ENCODE peak calls at places on chromosomes 7 and 10, in ten cellular contexts. E is CD8-positive, alpha-beta T cell; W is spleen; A is cardiac muscle cell; N is prostate gland; X is astrocyte; I is RWPE2; Y is mammary epithelial cell; P is uterus; R is A673. Z is an unnamed sample.
A peak's percentile ranks its signal among the peaks of the same experiment; 100 is the strongest.

GRCh38 chr7:123944395-123944794 is 19.4 kb downstream of the SPAM1 start:
- DNase-seq in I (no peak), P (no peak), Y (no peak), N (no peak), A (no peak), R (peak; percentile 81), E (no peak), X (no peak), W (no peak), Z (no peak)

GRCh38 chr7:32583791-32584190 is 88.5 kb downstream of the AVL9 start:
- DNase-seq in P (no peak), A (no peak), E (no peak), I (no peak), R (no peak), Y (no peak), W (no peak), X (peak; percentile 73), N (no peak), Z (no peak)

GRCh38 chr10:61899663-61899996 is 1.9 kb upstream of the ARID5B start:
- DNase-seq in W (no peak), A (no peak), X (no peak), E (no peak), Y (no peak), I (no peak), P (no peak), R (no peak), N (no peak), Z (no peak)

GRCh38 chr7:1298051-1298937 is 65.6 kb downstream of the UNCX start:
- DNase-seq in Y (no peak), X (no peak), E (no peak), P (no peak), W (no peak), I (no peak), R (no peak), A (no peak), N (no peak), Z (no peak)

GRCh38 chr7:134532155-134533089 is 5.1 kb downstream of the AKR1B10 start:
- DNase-seq in I (peak; percentile 78), R (no peak), X (no peak), P (no peak), N (no peak), A (no peak), Y (peak; percentile 77), E (no peak), W (no peak), Z (no peak)

GRCh38 chr7:137619181-137619580 is 227.6 kb downstream of the DGKI start:
- DNase-seq in A (no peak), R (no peak), Y (no peak), E (no peak), N (no peak), I (no peak), P (no peak), W (no peak), X (no peak), Z (no peak)

GRCh38 chr7:107390921-107391320 is 78.9 kb upstream of the GPR22 start:
- DNase-seq in E (no peak), A (no peak), W (no peak), X (no peak), I (no peak), R (no peak), N (no peak), Y (no peak), P (no peak), Z (no peak)

GRCh38 chr7:118179191-118179590 is 4.8 kb upstream of the LSM8 start:
- DNase-seq in X (no peak), W (no peak), R (no peak), P (no peak), E (no peak), Y (no peak), I (no peak), N (no peak), A (no peak), Z (no peak)

GRCh38 chr7:70829221-70830059 is 302.5 kb upstream of the GALNT17 start:
- DNase-seq in X (peak; percentile 12), R (peak; percentile 68), Y (peak; percentile 25), E (peak; percentile 13), W (peak; percentile 86), N (peak; percentile 56), P (peak; percentile 51), I (no peak), A (peak; percentile 68), Z (peak; percentile 62)

GRCh38 chr10:31830887-31831286 is 97.7 kb downstream of the ARHGAP12 start:
- DNase-seq in A (peak; percentile 27), E (no peak), I (no peak), R (peak; percentile 36), P (no peak), Y (peak; percentile 3), W (no peak), N (no peak), X (peak; percentile 16), Z (no peak)

GRCh38 chr7:97200043-97200442 is 82.5 kb downstream of the SDHAF3 start:
- DNase-seq in A (no peak), P (no peak), E (no peak), X (no peak), R (no peak), Y (no peak), I (no peak), W (no peak), N (no peak), Z (no peak)

GRCh38 chr10:477620-478019 is 211.8 kb downstream of the DIP2C start:
- DNase-seq in R (no peak), W (no peak), E (no peak), P (no peak), Y (no peak), I (no peak), N (no peak), X (no peak), A (no peak), Z (no peak)

DNA sequence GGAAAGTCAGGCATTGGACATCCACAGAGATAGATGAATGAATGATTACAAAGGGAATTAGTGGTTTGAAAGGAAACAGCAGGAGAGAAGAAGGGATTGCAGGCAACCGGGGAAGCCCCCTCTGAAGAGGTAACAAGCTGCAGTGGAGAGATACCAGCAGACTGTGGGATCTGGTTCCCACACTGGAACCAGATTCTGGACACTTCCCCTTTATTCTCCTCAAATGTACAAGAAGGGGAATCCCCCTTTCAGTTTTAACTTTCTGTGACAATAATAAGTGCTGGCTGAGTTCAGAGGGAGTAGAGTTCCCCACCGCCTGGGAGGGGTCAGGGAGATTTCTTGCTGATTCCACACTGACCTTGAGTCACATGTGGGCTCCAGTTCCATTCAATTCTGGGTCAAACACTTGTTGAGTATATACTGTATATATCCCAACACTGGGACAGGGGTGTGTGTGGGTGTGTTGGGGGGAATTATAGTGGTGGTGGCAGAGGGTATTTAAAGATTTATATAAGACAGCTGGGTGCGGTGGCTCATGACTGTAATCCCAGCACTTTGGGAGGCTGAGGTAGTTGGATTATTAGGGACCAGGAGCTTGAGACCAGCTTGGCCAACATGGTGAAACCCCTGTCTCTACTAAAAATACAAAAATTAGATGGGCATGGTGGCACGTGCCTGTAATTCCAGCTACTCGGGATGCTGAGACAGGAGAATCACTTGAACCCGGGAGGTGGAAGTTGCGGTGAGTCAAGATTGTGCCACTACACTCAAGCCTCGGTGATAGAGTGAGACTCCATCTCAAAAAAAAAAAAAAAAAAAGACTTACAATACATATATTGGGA is 16.5 kb upstream of the DDIT4 start:
- DNase-seq in W (no peak), N (no peak), I (no peak), A (peak; percentile 40), E (no peak), X (no peak), P (no peak), Y (no peak), R (no peak), Z (peak; percentile 78)
- H3K4me1 ChIP-seq in W (peaks cover 96% of the 10 kb centered on the region), N (peaks cover 45% of the 10 kb centered on the region), I (peaks cover 44% of the 10 kb centered on the region), A (peaks cover 57% of the 10 kb centered on the region), E (peaks cover 82% of the 10 kb centered on the region), X (peaks cover 19% of the 10 kb centered on the region), P (peaks cover 33% of the 10 kb centered on the region), Y (peaks cover 60% of the 10 kb centered on the region), R (peaks cover 49% of the 10 kb centered on the region), Z (peaks cover 96% of the 10 kb centered on the region)

GRCh38 chr7:128128401-128128800 is 97.2 kb upstream of the LRRC4 start:
- DNase-seq in Y (no peak), X (no peak), W (no peak), N (no peak), E (no peak), P (no peak), A (no peak), R (no peak), I (no peak), Z (no peak)
- H3K27me3 ChIP-seq in Y (peaks cover 2% of the 10 kb centered on the region), X (peaks cover 29% of the 10 kb centered on the region), W (no peaks in the 10 kb centered on the region), N (no peaks in the 10 kb centered on the region), E (no peaks in the 10 kb centered on the region), P (peaks cover 15% of the 10 kb centered on the region), A (peaks cover 45% of the 10 kb centered on the region), R (peaks cover 26% of the 10 kb centered on the region), I (peaks cover 6% of the 10 kb centered on the region), Z (peaks cover 48% of the 10 kb centered on the region)

GRCh38 chr10:132938472-132939329 is 3.7 kb downstream of the CFAP46 start:
- DNase-seq in W (peak; percentile 76), A (peak; percentile 20), R (peak; percentile 24), P (no peak), E (no peak), Y (no peak), X (no peak), N (no peak), I (no peak), Z (peak; percentile 16)
- TF ChIP-seq CTCF in W (no peak), A (peak; percentile 42), R (peak; percentile 51), P (no peak), E (no peak), Y (no peak), X (peak; percentile 22), N (no peak), I (peak; percentile 24), Z (no peak)

GRCh38 chr7:40535678-40536077 is 400.9 kb downstream of the SUGCT start:
- DNase-seq in Y (no peak), W (no peak), N (no peak), P (no peak), R (no peak), I (no peak), X (no peak), A (no peak), E (no peak), Z (no peak)
- H3K4me1 ChIP-seq in Y (no peaks in the 10 kb centered on the region), W (no peaks in the 10 kb centered on the region), N (no peaks in the 10 kb centered on the region), P (no peaks in the 10 kb centered on the region), R (no peaks in the 10 kb centered on the region), I (no peaks in the 10 kb centered on the region), X (no peaks in the 10 kb centered on the region), A (peaks cover 8% of the 10 kb centered on the region), E (no peaks in the 10 kb centered on the region), Z (no peaks in the 10 kb centered on the region)

DNA sequence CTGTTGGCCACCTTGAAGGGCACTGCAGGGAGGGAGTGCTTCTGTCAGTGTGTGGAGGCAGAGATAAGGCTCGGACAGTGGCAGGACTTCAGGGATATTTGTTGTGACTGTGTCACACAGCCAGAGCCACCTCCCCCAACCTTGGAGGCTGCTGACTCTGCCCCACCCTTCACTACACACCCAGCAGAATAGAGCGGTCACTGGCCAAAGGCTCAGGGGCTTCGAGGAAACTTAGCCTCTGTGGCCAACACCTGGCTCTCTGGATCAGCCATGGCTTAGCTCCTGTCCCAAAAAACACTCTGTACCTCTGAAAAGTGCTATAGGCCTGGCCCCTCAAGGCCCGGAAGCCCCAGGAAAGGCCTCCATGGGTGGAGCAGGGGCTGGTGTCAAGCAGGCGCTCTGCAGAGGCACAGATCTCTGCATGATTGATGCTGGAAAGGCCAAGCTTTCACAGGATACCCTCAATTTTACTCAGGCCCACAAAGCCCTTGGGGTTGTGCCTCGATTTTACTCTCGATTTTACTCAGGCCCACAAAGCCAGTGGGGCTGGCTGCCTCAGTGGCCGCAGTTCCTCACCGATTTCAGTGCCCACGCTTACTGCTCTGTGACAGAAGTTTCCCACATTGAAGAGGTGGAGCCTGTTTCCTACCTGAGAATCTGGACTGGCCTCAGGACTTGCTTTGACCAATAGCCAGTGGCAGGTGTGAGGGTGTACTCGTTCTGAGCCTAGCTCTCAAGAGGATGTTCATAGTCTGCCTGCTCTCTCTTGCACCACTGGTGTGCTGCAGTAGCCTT is 113.2 kb upstream of the GPR26 start:
- DNase-seq in R (no peak), I (no peak), E (no peak), A (no peak), P (no peak), N (no peak), Y (no peak), X (no peak), W (no peak), Z (no peak)
- H3K27me3 ChIP-seq in R (peaks cover 26% of the 10 kb centered on the region), I (peaks cover 14% of the 10 kb centered on the region), E (no peaks in the 10 kb centered on the region), A (no peaks in the 10 kb centered on the region), P (no peaks in the 10 kb centered on the region), N (peaks cover 21% of the 10 kb centered on the region), Y (peaks cover 4% of the 10 kb centered on the region), X (no peaks in the 10 kb centered on the region), W (no peaks in the 10 kb centered on the region), Z (peaks cover 44% of the 10 kb centered on the region)